ENCODE peak calls at places on chromosomes 1 and 21, in five cellular contexts. One of them, this sample, is unnamed.

GRCh38 chr1:64167176-64167575 is 36.2 kb upstream of the UBE2U start:
- DNase-seq in fibroblast of lung: peak
- DNase-seq in breast epithelium: no peak
- DNase-seq in right lobe of liver: no peak
- DNase-seq in GM23248: peak
- DNase-seq in this sample: no peak

GRCh38 chr1:227213426-227213825 is 104.9 kb downstream of the CDC42BPA start:
- DNase-seq in fibroblast of lung: no peak
- DNase-seq in breast epithelium: no peak
- DNase-seq in right lobe of liver: no peak
- DNase-seq in GM23248: no peak
- DNase-seq in this sample: no peak

GRCh38 chr1:76203132-76203531 is 128.6 kb downstream of the ST6GALNAC3 start:
- DNase-seq in fibroblast of lung: no peak
- DNase-seq in breast epithelium: no peak
- DNase-seq in right lobe of liver: no peak
- DNase-seq in GM23248: no peak
- DNase-seq in this sample: no peak

GRCh38 chr1:178367151-178367550 is 129.6 kb downstream of the CLEC20A start:
- DNase-seq in fibroblast of lung: no peak
- DNase-seq in breast epithelium: no peak
- DNase-seq in right lobe of liver: no peak
- DNase-seq in GM23248: no peak
- DNase-seq in this sample: no peak

GRCh38 chr1:94623560-94624148 is 82.1 kb upstream of the F3 start:
- DNase-seq in fibroblast of lung: peak
- DNase-seq in breast epithelium: no peak
- DNase-seq in right lobe of liver: no peak
- DNase-seq in GM23248: no peak
- DNase-seq in this sample: no peak

GRCh38 chr1:156801409-156802121 is 15.1 kb downstream of the SH2D2A start:
- DNase-seq in fibroblast of lung: peak
- DNase-seq in breast epithelium: peak
- DNase-seq in right lobe of liver: no peak
- DNase-seq in GM23248: peak
- DNase-seq in this sample: no peak

GRCh38 chr1:218421531-218421930 is 76.4 kb downstream of the TGFB2 start:
- DNase-seq in fibroblast of lung: no peak
- DNase-seq in breast epithelium: no peak
- DNase-seq in right lobe of liver: no peak
- DNase-seq in GM23248: peak
- DNase-seq in this sample: no peak

GRCh38 chr1:23214640-23215039 is 2.7 kb downstream of the HTR1D start:
- DNase-seq in fibroblast of lung: no peak
- DNase-seq in breast epithelium: no peak
- DNase-seq in right lobe of liver: no peak
- DNase-seq in GM23248: peak
- DNase-seq in this sample: no peak

GRCh38 chr21:35203093-35204021 is 154.3 kb upstream of the RUNX1 start:
- DNase-seq in fibroblast of lung: peak
- DNase-seq in breast epithelium: no peak
- DNase-seq in right lobe of liver: no peak
- DNase-seq in GM23248: peak
- DNase-seq in this sample: no peak

GRCh38 chr21:45932922-45933502 is 48.6 kb upstream of the COL6A1 start:
- DNase-seq in fibroblast of lung: no peak
- DNase-seq in breast epithelium: no peak
- DNase-seq in right lobe of liver: no peak
- DNase-seq in GM23248: no peak
- DNase-seq in this sample: no peak

GRCh38 chr1:211874521-211875347 is 44.2 kb upstream of the LPGAT1 start:
- DNase-seq in fibroblast of lung: no peak
- DNase-seq in breast epithelium: no peak
- DNase-seq in right lobe of liver: no peak
- DNase-seq in GM23248: no peak
- DNase-seq in this sample: no peak

GRCh38 chr1:38728176-38728908 is 131.2 kb downstream of the RRAGC start:
- DNase-seq in fibroblast of lung: peak
- DNase-seq in breast epithelium: no peak
- DNase-seq in right lobe of liver: peak
- DNase-seq in GM23248: peak
- DNase-seq in this sample: no peak

GRCh38 chr1:223820515-223820858 is 25.3 kb downstream of the TP53BP2 start:
- DNase-seq in fibroblast of lung: no peak
- DNase-seq in breast epithelium: no peak
- DNase-seq in right lobe of liver: no peak
- DNase-seq in GM23248: peak
- DNase-seq in this sample: no peak

GRCh38 chr1:24107462-24108225 is 4.3 kb downstream of the MYOM3 start:
- DNase-seq in fibroblast of lung: peak
- DNase-seq in breast epithelium: no peak
- DNase-seq in right lobe of liver: no peak
- DNase-seq in GM23248: peak
- DNase-seq in this sample: no peak

GRCh38 chr1:14570514-14570913 is 28.0 kb upstream of the KAZN start:
- DNase-seq in fibroblast of lung: peak
- DNase-seq in breast epithelium: no peak
- DNase-seq in right lobe of liver: no peak
- DNase-seq in GM23248: peak
- DNase-seq in this sample: no peak

GRCh38 chr1:27045973-27046558 is 33.4 kb upstream of the TENT5B start:
- DNase-seq in fibroblast of lung: peak
- DNase-seq in breast epithelium: peak
- DNase-seq in right lobe of liver: peak
- DNase-seq in GM23248: peak
- DNase-seq in this sample: peak

GRCh38 chr1:109396971-109397370 is 747 bp downstream of the SORT1 start:
- DNase-seq in fibroblast of lung: no peak
- DNase-seq in breast epithelium: no peak
- DNase-seq in right lobe of liver: no peak
- DNase-seq in GM23248: no peak
- DNase-seq in this sample: no peak

GRCh38 chr1:203126866-203127671 is 457 bp upstream of the ADORA1 start:
- DNase-seq in fibroblast of lung: no peak
- DNase-seq in breast epithelium: no peak
- DNase-seq in right lobe of liver: no peak
- DNase-seq in GM23248: peak
- DNase-seq in this sample: no peak

GRCh38 chr1:113003751-113004690 is 48.0 kb upstream of the SLC16A1 start:
- DNase-seq in fibroblast of lung: no peak
- DNase-seq in breast epithelium: no peak
- DNase-seq in right lobe of liver: no peak
- DNase-seq in GM23248: no peak
- DNase-seq in this sample: no peak

GRCh38 chr21:42829417-42829816 is 49.9 kb downstream of the WDR4 start:
- DNase-seq in fibroblast of lung: no peak
- DNase-seq in breast epithelium: no peak
- DNase-seq in right lobe of liver: no peak
- DNase-seq in GM23248: no peak
- DNase-seq in this sample: no peak

GRCh38 chr1:67285780-67286488 is 21.7 kb upstream of the IL12RB2 start:
- DNase-seq in fibroblast of lung: no peak
- DNase-seq in breast epithelium: no peak
- DNase-seq in right lobe of liver: no peak
- DNase-seq in GM23248: no peak
- DNase-seq in this sample: no peak

GRCh38 chr1:16026723-16027484 is 5.1 kb downstream of the CLCNKA start:
- DNase-seq in fibroblast of lung: no peak
- DNase-seq in breast epithelium: no peak
- DNase-seq in right lobe of liver: no peak
- DNase-seq in GM23248: peak
- DNase-seq in this sample: no peak

GRCh38 chr1:206925116-206925736 is 3.5 kb upstream of the FCMR start:
- DNase-seq in fibroblast of lung: no peak
- DNase-seq in breast epithelium: no peak
- DNase-seq in right lobe of liver: peak
- DNase-seq in GM23248: peak
- DNase-seq in this sample: no peak

GRCh38 chr1:185401019-185401418 is 84.0 kb upstream of the IVNS1ABP start:
- DNase-seq in fibroblast of lung: no peak
- DNase-seq in breast epithelium: no peak
- DNase-seq in right lobe of liver: no peak
- DNase-seq in GM23248: peak
- DNase-seq in this sample: no peak

GRCh38 chr1:156726549-156727226 is 1.6 kb upstream of the METTL25B start:
- DNase-seq in fibroblast of lung: peak
- DNase-seq in breast epithelium: no peak
- DNase-seq in right lobe of liver: no peak
- DNase-seq in GM23248: peak
- DNase-seq in this sample: peak

GRCh38 chr1:247551716-247552115 is 2.8 kb downstream of the GCSAML start:
- DNase-seq in fibroblast of lung: no peak
- DNase-seq in breast epithelium: no peak
- DNase-seq in right lobe of liver: no peak
- DNase-seq in GM23248: peak
- DNase-seq in this sample: no peak

GRCh38 chr1:30749691-30750583 is 7.6 kb downstream of the LAPTM5 start:
- DNase-seq in fibroblast of lung: no peak
- DNase-seq in breast epithelium: no peak
- DNase-seq in right lobe of liver: no peak
- DNase-seq in GM23248: no peak
- DNase-seq in this sample: no peak

DNA sequence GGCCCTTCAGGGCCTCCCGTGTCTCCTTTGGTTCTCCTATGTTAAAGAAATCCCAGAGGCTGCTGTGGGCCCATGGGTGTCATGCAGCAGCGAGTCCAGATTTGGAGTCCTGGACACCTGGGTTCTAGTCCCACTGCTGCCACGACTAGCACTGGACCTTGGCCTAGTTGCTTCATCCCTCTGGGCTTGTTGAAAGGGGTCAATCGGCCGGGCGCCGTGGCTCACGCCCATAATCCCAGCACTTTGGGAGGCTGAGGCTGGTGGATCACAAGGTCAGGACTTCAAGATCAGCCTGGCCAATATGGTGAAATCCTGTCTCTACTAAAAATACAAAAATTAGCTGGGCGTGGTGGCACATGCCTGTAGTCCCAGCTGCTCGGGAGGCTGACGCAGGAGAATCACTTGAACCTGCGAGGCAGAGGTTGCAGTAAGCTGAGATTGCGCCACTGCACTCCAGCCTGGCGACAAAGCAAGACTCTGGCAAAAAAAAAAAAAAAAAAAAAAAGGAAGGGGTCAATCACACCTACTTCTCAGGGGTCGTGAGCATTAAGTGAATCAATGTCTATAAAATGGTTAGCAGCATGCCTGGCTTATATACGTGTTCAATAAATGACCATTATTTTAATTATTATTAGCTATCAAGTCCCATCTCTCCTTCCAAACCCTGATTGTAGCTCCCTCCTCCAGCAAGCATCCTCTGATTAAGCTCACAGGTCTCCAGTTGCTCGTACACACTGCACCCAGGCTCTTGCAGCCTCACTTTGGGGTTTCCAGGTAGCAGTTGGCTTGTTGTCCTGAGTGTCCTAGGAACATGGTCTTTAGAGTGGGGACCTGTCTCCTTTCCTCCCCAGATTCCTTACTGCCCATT is 43.8 kb downstream of the KIRREL1 start:
- DNase-seq in fibroblast of lung: no peak
- DNase-seq in breast epithelium: no peak
- DNase-seq in right lobe of liver: no peak
- DNase-seq in GM23248: no peak
- DNase-seq in this sample: no peak
- H3K27ac ChIP-seq in fibroblast of lung: peak
- H3K27ac ChIP-seq in breast epithelium: no peak
- H3K27ac ChIP-seq in right lobe of liver: no peak
- H3K27ac ChIP-seq in GM23248: peak
- H3K27ac ChIP-seq in this sample: no peak

GRCh38 chr1:78619803-78620579 is at the start of gene IFI44L:
- DNase-seq in fibroblast of lung: peak
- DNase-seq in breast epithelium: peak
- DNase-seq in right lobe of liver: no peak
- DNase-seq in GM23248: peak
- DNase-seq in this sample: peak

GRCh38 chr1:78619446-78619802 is 824 bp upstream of the IFI44L start:
- DNase-seq in fibroblast of lung: no peak
- DNase-seq in breast epithelium: no peak
- DNase-seq in right lobe of liver: no peak
- DNase-seq in GM23248: no peak
- DNase-seq in this sample: no peak

GRCh38 chr1:78619029-78619428 is 1.2 kb upstream of the IFI44L start:
- DNase-seq in fibroblast of lung: no peak
- DNase-seq in breast epithelium: no peak
- DNase-seq in right lobe of liver: no peak
- DNase-seq in GM23248: peak
- DNase-seq in this sample: no peak

GRCh38 chr1:78624035-78624434 is 3.8 kb downstream of the IFI44L start:
- DNase-seq in fibroblast of lung: no peak
- DNase-seq in breast epithelium: no peak
- DNase-seq in right lobe of liver: no peak
- DNase-seq in GM23248: no peak
- DNase-seq in this sample: no peak

GRCh38 chr1:78622548-78622947 is 2.3 kb downstream of the IFI44L start:
- DNase-seq in fibroblast of lung: no peak
- DNase-seq in breast epithelium: no peak
- DNase-seq in right lobe of liver: no peak
- DNase-seq in GM23248: no peak
- DNase-seq in this sample: no peak
- H3K27ac ChIP-seq in fibroblast of lung: no peak
- H3K27ac ChIP-seq in breast epithelium: no peak
- H3K27ac ChIP-seq in right lobe of liver: no peak
- H3K27ac ChIP-seq in GM23248: no peak
- H3K27ac ChIP-seq in this sample: no peak

DNA sequence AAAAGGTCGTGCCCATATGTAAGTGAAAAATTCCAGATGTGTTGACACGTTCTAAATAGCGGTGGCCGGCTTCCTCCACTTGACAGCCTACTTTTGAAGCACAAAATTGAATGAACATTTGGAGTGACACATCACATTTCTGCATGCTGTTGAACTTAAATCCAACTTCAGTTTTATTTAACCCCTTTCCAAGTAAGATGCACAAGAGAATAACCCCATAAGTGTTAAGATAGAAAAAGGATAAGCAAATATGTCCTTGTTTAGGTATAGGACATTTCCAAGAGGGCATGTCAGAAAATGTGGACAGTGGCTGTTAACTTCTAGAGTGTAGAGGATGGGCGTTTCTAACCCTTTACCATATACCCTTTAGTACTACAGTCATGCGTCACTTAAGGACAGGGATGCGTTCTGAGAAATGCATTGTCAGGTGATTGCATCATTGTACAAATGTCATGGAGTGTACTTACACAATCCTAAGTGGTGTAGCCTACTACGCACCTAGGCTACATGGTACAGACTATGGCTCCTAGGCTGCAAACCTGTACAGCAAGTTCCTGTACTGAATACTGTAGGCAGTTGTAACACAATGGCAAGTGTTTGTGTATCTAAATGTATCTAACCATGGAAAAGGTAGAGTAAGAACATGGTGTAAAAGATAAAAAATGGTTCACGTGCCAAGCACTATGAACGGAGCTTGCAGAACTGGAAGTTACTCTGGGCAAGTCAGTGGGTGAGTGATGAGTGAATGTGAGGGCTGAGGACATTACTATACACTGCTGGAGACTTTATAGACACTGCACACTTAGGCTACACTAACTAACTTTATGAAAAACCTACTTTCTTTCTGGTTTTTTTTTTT is 9.3 kb upstream of the FAM89A start:
- DNase-seq in fibroblast of lung: no peak
- DNase-seq in breast epithelium: no peak
- DNase-seq in right lobe of liver: no peak
- DNase-seq in GM23248: no peak
- DNase-seq in this sample: no peak
- H3K27ac ChIP-seq in fibroblast of lung: no peak
- H3K27ac ChIP-seq in breast epithelium: no peak
- H3K27ac ChIP-seq in right lobe of liver: no peak
- H3K27ac ChIP-seq in GM23248: no peak
- H3K27ac ChIP-seq in this sample: no peak

GRCh38 chr1:58939666-58940370 is 156.0 kb upstream of the JUN start:
- DNase-seq in fibroblast of lung: no peak
- DNase-seq in breast epithelium: no peak
- DNase-seq in right lobe of liver: no peak
- DNase-seq in GM23248: no peak
- DNase-seq in this sample: no peak
- H3K27ac ChIP-seq in fibroblast of lung: no peak
- H3K27ac ChIP-seq in breast epithelium: no peak
- H3K27ac ChIP-seq in right lobe of liver: no peak
- H3K27ac ChIP-seq in GM23248: no peak
- H3K27ac ChIP-seq in this sample: no peak